ENCODE peak calls at places on chromosomes 3 and 15, in five cellular contexts. T is PC-3, O is OCI-LY7, P is SK-N-SH, Y is neural progenitor cell. A is an unnamed sample.

GRCh38 chr15:77021803-77022381 is 27.0 kb downstream of the PSTPIP1 start:
- DNase-seq in O (no peak), P (no peak), T (peak), Y (no peak), A (no peak)

GRCh38 chr3:127607675-127608361 is 9.6 kb downstream of the MCM2 start:
- DNase-seq in O (no peak), P (no peak), Y (no peak), T (no peak), A (no peak)

GRCh38 chr15:78804391-78804792 is 6.9 kb downstream of the ADAMTS7 start:
- DNase-seq in T (no peak), P (no peak), O (no peak), Y (peak), A (no peak)

GRCh38 chr15:64611085-64611484 is 150.7 kb downstream of the ZNF609 start:
- DNase-seq in T (peak), O (no peak), P (no peak), Y (no peak), A (no peak)

GRCh38 chr3:98359993-98360675 is 6.5 kb downstream of the OR5K4 start:
- DNase-seq in O (peak), Y (no peak), P (no peak), T (peak), A (peak)

GRCh38 chr15:50506121-50506520 is 40.3 kb downstream of the USP50 start:
- DNase-seq in Y (peak), O (no peak), P (no peak), T (no peak), A (no peak)

GRCh38 chr15:96416218-96416933 is 85.9 kb downstream of the NR2F2 start:
- DNase-seq in Y (peak), O (no peak), P (no peak), T (no peak), A (no peak)

GRCh38 chr3:57128863-57129602 is 36.1 kb downstream of the IL17RD start:
- DNase-seq in O (no peak), P (no peak), Y (peak), T (no peak), A (no peak)

GRCh38 chr3:156388469-156389150 is 166.3 kb downstream of the SSR3 start:
- DNase-seq in O (no peak), T (no peak), P (no peak), Y (no peak), A (no peak)

GRCh38 chr15:80856809-80857377 is 77.7 kb downstream of the CEMIP start:
- DNase-seq in Y (peak), T (peak), P (no peak), O (no peak), A (peak)

GRCh38 chr15:40322531-40323238 is 807 bp upstream of the INAFM2 start:
- DNase-seq in P (no peak), O (no peak), Y (no peak), T (no peak), A (no peak)

GRCh38 chr15:35173444-35174118 is 88.5 kb upstream of the NANOGP8 start:
- DNase-seq in Y (no peak), T (peak), P (no peak), O (no peak), A (no peak)

GRCh38 chr3:144187531-144188230 is 216.1 kb downstream of the DIPK2A start:
- DNase-seq in P (no peak), Y (no peak), O (no peak), T (peak), A (no peak)

GRCh38 chr15:51907136-51907862 is 64.3 kb downstream of the LEO1 start:
- DNase-seq in T (peak), O (no peak), Y (no peak), P (no peak), A (peak)

GRCh38 chr3:11288786-11289637 is 16.8 kb downstream of the ATG7 start:
- DNase-seq in T (peak), P (no peak), O (no peak), Y (no peak), A (peak)

GRCh38 chr3:133854971-133855370 is 40.7 kb downstream of the RAB6B start:
- DNase-seq in O (no peak), T (no peak), P (no peak), Y (no peak), A (no peak)

GRCh38 chr3:160434071-160434470 is 15.5 kb downstream of the TRIM59 start:
- DNase-seq in P (no peak), O (no peak), T (no peak), Y (no peak), A (no peak)

GRCh38 chr15:81491414-81492101 is 117.5 kb upstream of the TMC3 start:
- DNase-seq in P (no peak), O (no peak), Y (no peak), T (no peak), A (no peak)

GRCh38 chr15:39770748-39771689 is 11.6 kb downstream of the FSIP1 start:
- DNase-seq in P (no peak), Y (no peak), O (no peak), T (no peak), A (no peak)

GRCh38 chr3:110243081-110243480 is 828.5 kb upstream of the NECTIN3 start:
- DNase-seq in O (no peak), Y (no peak), T (no peak), P (no peak), A (no peak)

GRCh38 chr3:189773056-189773455 is 141.9 kb downstream of the TP63 start:
- DNase-seq in Y (no peak), O (no peak), P (no peak), T (peak), A (no peak)

GRCh38 chr3:188348445-188349244 is 194.7 kb downstream of the LPP start:
- DNase-seq in O (peak), P (no peak), T (peak), Y (no peak), A (peak)

GRCh38 chr3:106542101-106542769 is 673.4 kb upstream of the CBLB start:
- DNase-seq in Y (peak), P (no peak), T (no peak), O (no peak), A (no peak)

GRCh38 chr15:59296181-59296617 is 76.5 kb downstream of the MYO1E start:
- DNase-seq in O (no peak), Y (no peak), T (peak), P (no peak), A (no peak)

GRCh38 chr3:14554715-14555114 is 14.6 kb upstream of the GRIP2 start:
- DNase-seq in Y (no peak), T (no peak), P (no peak), O (no peak), A (no peak)

GRCh38 chr3:55526332-55527030 is 39.4 kb upstream of the WNT5A start:
- DNase-seq in T (peak), O (no peak), P (no peak), Y (no peak), A (no peak)

GRCh38 chr15:67788986-67789385 is 36.3 kb upstream of the SKOR1 start:
- DNase-seq in T (no peak), Y (no peak), O (no peak), P (no peak), A (no peak)

GRCh38 chr3:8964436-8965370 is 1.4 kb upstream of the RAD18 start:
- DNase-seq in P (no peak), Y (no peak), T (peak), O (no peak), A (peak)

GRCh38 chr3:64530434-64531049 is 157.3 kb downstream of the ADAMTS9 start:
- DNase-seq in O (peak), Y (peak), P (peak), T (peak), A (peak)

GRCh38 chr3:141056716-141057115 is 5.6 kb downstream of the SPSB4 start:
- DNase-seq in Y (peak), T (no peak), O (no peak), P (no peak), A (no peak)

GRCh38 chr3:22361465-22361864 is 610.5 kb upstream of the ZNF385D start:
- DNase-seq in T (no peak), P (no peak), O (no peak), Y (no peak), A (no peak)

GRCh38 chr3:152957488-152957887 is 122.6 kb downstream of the P2RY1 start:
- DNase-seq in P (no peak), T (peak), O (no peak), Y (no peak), A (no peak)

GRCh38 chr3:71251156-71251775 is 332.3 kb downstream of the FOXP1 start:
- DNase-seq in O (no peak), P (no peak), T (peak), Y (no peak), A (no peak)

GRCh38 chr15:65249641-65250040 is 37.0 kb downstream of the PARP16 start:
- DNase-seq in P (no peak), T (no peak), Y (no peak), O (no peak), A (no peak)

GRCh38 chr3:112199622-112200316 is 66.7 kb upstream of the GCSAM start:
- DNase-seq in P (no peak), T (peak), Y (no peak), O (no peak), A (peak)

GRCh38 chr3:143120716-143121239 is 1.2 kb downstream of the CHST2 start:
- DNase-seq in P (peak), T (peak), O (no peak), Y (peak), A (no peak)

GRCh38 chr3:106423321-106424225 is 554.8 kb upstream of the CBLB start:
- DNase-seq in O (no peak), P (no peak), Y (no peak), T (no peak), A (no peak)

GRCh38 chr3:22141769-22142168 is 390.8 kb upstream of the ZNF385D start:
- DNase-seq in P (no peak), O (no peak), Y (no peak), T (peak), A (no peak)

GRCh38 chr15:98658831-98659699 is 10.7 kb downstream of the IGF1R start:
- DNase-seq in T (peak), P (peak), O (peak), Y (peak), A (peak)

GRCh38 chr3:186200746-186201145 is 91.9 kb upstream of the ETV5 start:
- DNase-seq in T (no peak), O (no peak), Y (no peak), P (no peak), A (no peak)

DNA sequence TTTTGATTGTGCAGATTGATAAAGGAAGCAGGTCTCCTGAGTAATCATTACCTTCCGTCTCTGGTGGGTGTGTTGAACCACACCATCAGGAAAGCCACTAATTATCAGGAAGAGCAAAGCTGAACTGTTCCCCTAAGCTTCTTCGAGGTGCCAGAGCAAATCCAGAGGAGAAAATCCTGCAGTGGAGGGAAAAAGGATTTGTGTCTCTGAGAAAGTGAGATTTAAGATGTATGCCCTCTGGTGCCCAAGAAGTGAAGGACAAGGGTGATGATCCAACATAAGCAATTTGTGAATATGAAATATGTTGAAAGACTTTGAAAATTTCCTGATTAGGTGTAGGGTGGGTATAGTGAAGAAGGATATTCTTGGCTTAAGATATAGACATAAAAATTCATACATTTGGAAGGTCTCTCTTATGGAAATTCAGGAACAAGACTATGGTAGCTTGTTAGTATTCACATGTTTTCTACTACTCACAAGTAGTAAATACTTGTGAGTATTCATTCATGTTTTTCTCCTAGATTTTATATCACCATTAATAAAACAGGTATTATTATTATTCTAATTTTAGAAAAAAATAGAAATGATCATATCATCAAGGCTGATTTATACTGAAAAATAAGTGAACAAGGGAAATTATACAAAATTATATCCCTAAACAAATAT is 34.8 kb downstream of the COMMD2 start:
- DNase-seq in T (peak), P (peak), O (peak), Y (peak), A (peak)
- TF ChIP-seq CTCF in T (peak), P (peak), O (peak), Y (peak), A (peak)

GRCh38 chr15:85440451-85440850 is 60.0 kb downstream of the AKAP13 start:
- DNase-seq in T (no peak), O (peak), Y (no peak), P (no peak), A (no peak)

GRCh38 chr15:85443046-85443445 is 62.6 kb downstream of the AKAP13 start:
- DNase-seq in O (peak), T (no peak), Y (no peak), P (no peak), A (no peak)

GRCh38 chr15:85444329-85444605 is 63.9 kb downstream of the AKAP13 start:
- DNase-seq in P (no peak), T (peak), Y (no peak), O (no peak), A (no peak)

GRCh38 chr15:85445361-85445760 is 65.0 kb downstream of the AKAP13 start:
- DNase-seq in P (no peak), T (no peak), Y (no peak), O (no peak), A (no peak)

GRCh38 chr15:85443593-85444328 is 63.4 kb downstream of the AKAP13 start:
- DNase-seq in P (no peak), O (peak), Y (peak), T (peak), A (peak)
- TF ChIP-seq EZH2phosphoT487 in P (no peak), O (no peak), Y (no peak), T (no peak), A (no peak)

GRCh38 chr3:3998140-3998977 is 199.1 kb downstream of the LRRN1 start:
- DNase-seq in O (peak), T (peak), P (peak), Y (peak), A (peak)
- TF ChIP-seq CTCF in O (peak), T (peak), P (peak), Y (peak), A (peak)

GRCh38 chr3:118968640-118969039 is 66.0 kb downstream of the IGSF11 start:
- DNase-seq in O (no peak), Y (no peak), T (no peak), P (no peak), A (no peak)

GRCh38 chr3:118974356-118975097 is 60.1 kb downstream of the IGSF11 start:
- DNase-seq in T (no peak), O (no peak), Y (no peak), P (no peak), A (no peak)

GRCh38 chr3:118972974-118973373 is 61.7 kb downstream of the IGSF11 start:
- DNase-seq in P (no peak), O (no peak), Y (no peak), T (no peak), A (no peak)

GRCh38 chr3:118968111-118968510 is 66.5 kb downstream of the IGSF11 start:
- DNase-seq in T (no peak), P (no peak), Y (peak), O (peak), A (no peak)

DNA sequence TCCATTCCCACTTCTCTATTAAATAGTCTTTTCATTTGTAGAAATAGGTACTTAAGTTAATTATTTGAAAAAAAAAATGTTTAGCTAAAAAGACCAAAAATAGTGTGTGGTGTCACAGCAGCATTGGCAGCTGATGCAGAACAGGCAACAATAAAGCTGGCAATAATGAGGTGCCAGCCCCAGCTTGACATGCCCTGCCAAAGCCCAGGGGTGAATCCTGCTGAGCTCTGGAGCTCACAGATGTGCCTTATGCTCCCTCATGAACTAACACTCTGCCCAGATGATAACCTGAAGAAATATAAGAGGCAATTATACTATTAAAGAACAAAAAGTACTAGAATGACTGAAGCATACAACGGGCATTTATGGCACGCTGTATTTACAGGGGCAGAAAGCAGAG is 63.8 kb downstream of the IGSF11 start:
- DNase-seq in P (peak), T (no peak), Y (no peak), O (no peak), A (no peak)
- TF ChIP-seq EZH2phosphoT487 in P (no peak), T (no peak), Y (no peak), O (no peak), A (no peak)

DNA sequence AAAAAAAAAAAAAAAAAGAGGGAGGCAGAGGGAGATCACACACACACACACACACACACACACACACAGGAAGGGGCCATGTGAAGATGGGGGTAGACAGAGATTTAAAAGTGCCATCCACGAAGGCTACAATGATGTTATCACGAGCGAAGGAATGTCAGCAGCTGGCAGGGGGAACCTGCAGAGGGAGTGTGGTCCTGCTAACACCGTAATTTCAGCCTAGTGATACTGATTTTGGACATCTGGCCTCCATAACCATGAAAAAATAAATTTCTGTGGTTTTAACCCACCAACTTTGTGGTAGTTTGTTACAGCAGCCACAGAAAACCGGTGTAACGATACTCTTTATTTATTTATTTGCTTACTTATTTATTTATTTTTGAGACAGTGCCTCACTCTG is 76.0 kb downstream of the TMCO5A start:
- DNase-seq in Y (no peak), T (no peak), P (no peak), O (no peak), A (no peak)
- TF ChIP-seq CTCF in Y (no peak), T (no peak), P (no peak), O (no peak), A (no peak)